ENCODE peak calls at places on chromosomes 1 and 21, in four cellular contexts. M, Q, I and L are unnamed samples.

GRCh38 chr21:45373991-45374816 is 30.8 kb upstream of the COL18A1 start:
- DNase-seq in Q (no peak), I (no peak), M (peak), L (peak)

GRCh38 chr1:119595606-119596005 is 52.5 kb downstream of the ZNF697 start:
- DNase-seq in I (no peak), M (no peak), Q (no peak), L (no peak)

GRCh38 chr1:29700522-29700921 is 464.2 kb downstream of the PTPRU start:
- DNase-seq in Q (no peak), I (no peak), M (no peak), L (no peak)

GRCh38 chr1:44721521-44722361 is 9.2 kb downstream of the RNU5D-1 start:
- DNase-seq in Q (peak), I (peak), M (no peak), L (peak)

GRCh38 chr1:16187748-16188401 is 24.6 kb downstream of the ARHGEF19 start:
- DNase-seq in Q (no peak), I (peak), M (peak), L (peak)

GRCh38 chr1:61124691-61125090 is 42.3 kb downstream of the NFIA start:
- DNase-seq in Q (no peak), M (no peak), I (no peak), L (peak)

GRCh38 chr1:26887125-26887524 is 3.0 kb downstream of the GPN2 start:
- DNase-seq in Q (peak), I (no peak), M (no peak), L (no peak)

GRCh38 chr1:51504806-51505525 is 14.1 kb downstream of the EPS15 start:
- DNase-seq in I (no peak), M (no peak), Q (no peak), L (no peak)

GRCh38 chr1:245585252-245585959 is 430.6 kb downstream of the KIF26B start:
- DNase-seq in M (no peak), I (no peak), Q (peak), L (no peak)

GRCh38 chr1:161068306-161069200 is 1.1 kb downstream of the ARHGAP30 start:
- DNase-seq in M (no peak), Q (no peak), I (peak), L (peak)

GRCh38 chr1:51843948-51844347 is 34.6 kb downstream of the NRDC start:
- DNase-seq in Q (no peak), M (no peak), I (no peak), L (no peak)

GRCh38 chr1:227225715-227226346 is 92.5 kb downstream of the CDC42BPA start:
- DNase-seq in Q (no peak), M (no peak), I (no peak), L (no peak)

GRCh38 chr21:16086121-16086520 is 356.3 kb downstream of the USP25 start:
- DNase-seq in Q (no peak), M (no peak), I (no peak), L (no peak)

GRCh38 chr21:42515708-42516502 is 2.3 kb downstream of the SLC37A1 start:
- DNase-seq in M (no peak), I (peak), Q (no peak), L (peak)

GRCh38 chr1:87398644-87399043 is 70.0 kb downstream of the LMO4 start:
- DNase-seq in Q (no peak), I (no peak), M (no peak), L (no peak)

DNA sequence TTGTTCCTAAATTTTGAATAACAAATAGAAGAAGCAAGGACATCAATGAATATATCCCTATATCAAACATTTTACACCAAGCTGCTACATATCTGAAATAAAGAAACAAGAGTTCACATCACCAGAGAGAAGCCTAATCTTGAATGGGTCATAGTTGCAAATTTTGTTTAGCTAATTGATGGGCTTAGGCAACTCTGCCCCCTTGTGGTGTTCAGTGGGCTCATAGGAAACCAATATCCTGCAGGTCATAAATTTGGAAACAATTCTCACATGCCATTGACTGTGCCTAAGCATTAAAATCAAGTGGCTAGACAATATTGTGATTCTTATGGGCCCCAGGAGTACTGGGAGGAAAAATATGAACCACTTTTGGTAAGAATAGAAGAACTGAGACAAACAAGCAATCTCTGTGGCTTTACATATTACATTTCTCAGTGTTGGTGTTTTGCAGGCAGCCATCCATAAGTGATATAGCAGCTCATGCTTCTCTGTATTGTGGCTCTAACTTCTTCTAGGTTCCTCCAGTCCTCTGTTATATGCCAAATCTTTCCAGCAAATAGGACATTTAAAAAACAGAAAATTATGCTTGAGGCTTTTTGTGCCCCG is 1262.8 kb upstream of the PRMT6 start:
- DNase-seq in I (peak), M (peak), Q (no peak), L (no peak)
- TF ChIP-seq CTCF in I (peak), M (peak), Q (peak), L (peak)

DNA sequence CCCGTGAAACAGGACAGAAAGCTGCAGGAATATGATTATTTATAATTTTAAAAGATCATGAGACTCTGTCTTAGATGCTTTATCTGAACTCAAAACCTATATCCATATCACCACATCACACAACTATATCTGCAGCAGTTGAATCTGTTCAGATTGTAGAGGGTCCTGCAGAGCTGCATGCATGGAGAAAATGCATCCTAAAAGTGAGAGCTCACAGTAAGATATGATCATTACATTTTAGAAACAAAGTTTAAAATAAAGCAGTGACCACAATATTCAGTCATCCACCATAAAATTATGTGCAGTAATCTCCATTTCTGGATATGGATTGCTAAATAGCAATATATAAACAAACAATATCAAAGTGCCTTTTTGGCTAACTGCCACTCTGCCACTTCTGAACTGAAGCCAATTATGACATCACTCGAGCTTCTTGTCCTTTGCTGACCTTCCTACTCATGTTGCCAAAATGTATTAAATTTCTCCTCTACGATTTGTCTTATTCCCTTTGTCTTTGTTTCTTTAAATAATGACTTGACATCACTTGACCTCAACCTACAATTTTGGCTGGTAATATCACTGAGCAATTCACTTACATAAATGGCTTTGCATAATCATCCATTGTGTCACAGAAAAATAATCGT is 262.1 kb upstream of the CXADR start:
- DNase-seq in I (no peak), M (no peak), Q (no peak), L (no peak)
- TF ChIP-seq EP300 in I (no peak), M (no peak), Q (no peak), L (no peak)

GRCh38 chr1:50369830-50370229 is 53.4 kb downstream of the DMRTA2 start:
- DNase-seq in Q (no peak), I (no peak), M (no peak), L (no peak)
- TF ChIP-seq CTCF in Q (peak), I (no peak), M (no peak), L (no peak)

GRCh38 chr1:208728815-208729214 is 484.6 kb upstream of the PLXNA2 start:
- DNase-seq in M (no peak), I (no peak), Q (no peak), L (no peak)

GRCh38 chr1:208737922-208738321 is 493.7 kb upstream of the PLXNA2 start:
- DNase-seq in M (no peak), Q (no peak), I (no peak), L (no peak)

GRCh38 chr1:208731976-208732821 is 488.0 kb upstream of the PLXNA2 start:
- DNase-seq in M (no peak), I (no peak), Q (no peak), L (no peak)
- TF ChIP-seq EP300 in M (no peak), I (no peak), Q (no peak), L (no peak)

DNA sequence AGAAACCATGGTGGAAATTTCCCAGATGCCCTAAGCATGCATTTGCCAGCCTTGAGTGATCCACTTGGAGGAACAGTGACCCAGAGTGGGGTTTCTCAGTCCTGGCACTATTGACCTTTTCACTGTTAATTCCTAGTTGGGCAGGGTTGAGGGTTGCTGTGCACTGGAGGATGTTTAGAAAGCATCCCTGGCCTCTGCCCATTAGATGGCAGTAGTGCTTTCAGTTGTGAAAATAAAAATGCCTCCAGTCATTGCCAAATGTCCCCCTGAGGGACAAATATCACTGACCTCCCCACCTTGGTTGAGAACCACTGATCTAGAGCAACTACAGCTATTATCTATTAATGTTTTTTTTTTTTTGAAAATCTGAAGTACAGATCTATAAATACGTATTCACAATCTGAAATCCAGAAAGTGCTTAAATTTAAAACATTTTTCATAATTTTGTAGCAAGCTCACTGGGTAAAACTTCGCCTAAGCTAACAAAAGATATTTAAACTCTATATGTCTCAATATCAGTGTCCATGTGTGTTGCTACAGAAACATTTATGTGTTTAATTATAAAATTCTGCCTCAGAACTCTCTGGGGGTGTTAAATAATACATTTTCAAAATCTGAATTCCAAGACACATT is 27.3 kb downstream of the F3 start:
- DNase-seq in Q (peak), I (no peak), M (no peak), L (no peak)
- TF ChIP-seq CTCF in Q (peak), I (peak), M (no peak), L (peak)